ENCODE peak calls at places on chromosomes 5 and 9, in ten cellular contexts. One of them, this sample, is unnamed. For H3K4me1, the result is how much of the 10 kb centered on the place peaks cover.

GRCh38 chr9:4750021-4750673 is 9.1 kb upstream of the AK3 start:
- DNase-seq in GM23248: peak
- DNase-seq in mesenchymal stem cell: peak
- DNase-seq in SK-N-SH: no peak
- DNase-seq in HCT116: no peak
- DNase-seq in endothelial cell of umbilical vein: peak
- DNase-seq in neural progenitor cell: peak
- DNase-seq in GM23338: peak
- DNase-seq in IMR-90: peak
- DNase-seq in PC-3: peak
- DNase-seq in this sample: peak

GRCh38 chr9:126033318-126033717 is 286.1 kb downstream of the PBX3 start:
- DNase-seq in SK-N-SH: no peak
- DNase-seq in mesenchymal stem cell: no peak
- DNase-seq in IMR-90: no peak
- DNase-seq in PC-3: no peak
- DNase-seq in GM23338: no peak
- DNase-seq in HCT116: no peak
- DNase-seq in GM23248: no peak
- DNase-seq in neural progenitor cell: no peak
- DNase-seq in endothelial cell of umbilical vein: no peak
- DNase-seq in this sample: no peak

GRCh38 chr9:88736136-88736637 is 201.2 kb downstream of the NXNL2 start:
- DNase-seq in PC-3: no peak
- DNase-seq in IMR-90: no peak
- DNase-seq in HCT116: no peak
- DNase-seq in GM23248: no peak
- DNase-seq in neural progenitor cell: no peak
- DNase-seq in endothelial cell of umbilical vein: no peak
- DNase-seq in GM23338: no peak
- DNase-seq in mesenchymal stem cell: no peak
- DNase-seq in SK-N-SH: no peak
- DNase-seq in this sample: no peak

GRCh38 chr9:78781681-78782080 is 484.8 kb downstream of the PSAT1 start:
- DNase-seq in SK-N-SH: no peak
- DNase-seq in endothelial cell of umbilical vein: no peak
- DNase-seq in neural progenitor cell: no peak
- DNase-seq in GM23248: peak
- DNase-seq in GM23338: no peak
- DNase-seq in IMR-90: peak
- DNase-seq in HCT116: no peak
- DNase-seq in mesenchymal stem cell: no peak
- DNase-seq in PC-3: peak
- DNase-seq in this sample: no peak

GRCh38 chr5:57453728-57454127 is 28.9 kb downstream of the ACTBL2 start:
- DNase-seq in IMR-90: no peak
- DNase-seq in mesenchymal stem cell: no peak
- DNase-seq in PC-3: no peak
- DNase-seq in SK-N-SH: no peak
- DNase-seq in GM23248: no peak
- DNase-seq in HCT116: no peak
- DNase-seq in GM23338: no peak
- DNase-seq in neural progenitor cell: no peak
- DNase-seq in endothelial cell of umbilical vein: no peak
- DNase-seq in this sample: no peak

GRCh38 chr5:14268738-14269137 is 125.6 kb downstream of the TRIO start:
- DNase-seq in neural progenitor cell: no peak
- DNase-seq in PC-3: no peak
- DNase-seq in SK-N-SH: no peak
- DNase-seq in GM23338: no peak
- DNase-seq in mesenchymal stem cell: no peak
- DNase-seq in IMR-90: peak
- DNase-seq in GM23248: peak
- DNase-seq in HCT116: no peak
- DNase-seq in endothelial cell of umbilical vein: peak
- DNase-seq in this sample: no peak

GRCh38 chr9:133101356-133102189 is 19.5 kb downstream of the RALGDS start:
- DNase-seq in PC-3: no peak
- DNase-seq in mesenchymal stem cell: no peak
- DNase-seq in neural progenitor cell: no peak
- DNase-seq in SK-N-SH: no peak
- DNase-seq in endothelial cell of umbilical vein: no peak
- DNase-seq in GM23248: no peak
- DNase-seq in IMR-90: no peak
- DNase-seq in GM23338: no peak
- DNase-seq in HCT116: no peak
- DNase-seq in this sample: no peak

GRCh38 chr5:180644129-180644824 is 5.1 kb downstream of the FLT4 start:
- DNase-seq in neural progenitor cell: no peak
- DNase-seq in endothelial cell of umbilical vein: no peak
- DNase-seq in GM23248: no peak
- DNase-seq in GM23338: no peak
- DNase-seq in SK-N-SH: peak
- DNase-seq in mesenchymal stem cell: no peak
- DNase-seq in PC-3: no peak
- DNase-seq in HCT116: no peak
- DNase-seq in IMR-90: no peak
- DNase-seq in this sample: no peak

GRCh38 chr5:124080256-124080655 is 568.3 kb downstream of the CSNK1G3 start:
- DNase-seq in neural progenitor cell: no peak
- DNase-seq in mesenchymal stem cell: peak
- DNase-seq in PC-3: peak
- DNase-seq in HCT116: no peak
- DNase-seq in GM23248: no peak
- DNase-seq in GM23338: no peak
- DNase-seq in endothelial cell of umbilical vein: no peak
- DNase-seq in SK-N-SH: no peak
- DNase-seq in IMR-90: peak
- DNase-seq in this sample: no peak

GRCh38 chr5:157924490-157924889 is 65.5 kb upstream of the CLINT1 start:
- DNase-seq in endothelial cell of umbilical vein: no peak
- DNase-seq in mesenchymal stem cell: no peak
- DNase-seq in GM23248: no peak
- DNase-seq in PC-3: no peak
- DNase-seq in SK-N-SH: no peak
- DNase-seq in GM23338: no peak
- DNase-seq in HCT116: no peak
- DNase-seq in IMR-90: no peak
- DNase-seq in neural progenitor cell: no peak
- DNase-seq in this sample: no peak

GRCh38 chr5:157926953-157927352 is 68.0 kb upstream of the CLINT1 start:
- DNase-seq in IMR-90: no peak
- DNase-seq in mesenchymal stem cell: no peak
- DNase-seq in HCT116: no peak
- DNase-seq in GM23338: peak
- DNase-seq in GM23248: no peak
- DNase-seq in neural progenitor cell: peak
- DNase-seq in PC-3: no peak
- DNase-seq in endothelial cell of umbilical vein: no peak
- DNase-seq in SK-N-SH: no peak
- DNase-seq in this sample: no peak

GRCh38 chr5:157924931-157925729 is 66.2 kb upstream of the CLINT1 start:
- DNase-seq in endothelial cell of umbilical vein: no peak
- DNase-seq in PC-3: no peak
- DNase-seq in HCT116: no peak
- DNase-seq in IMR-90: no peak
- DNase-seq in neural progenitor cell: no peak
- DNase-seq in GM23248: peak
- DNase-seq in SK-N-SH: no peak
- DNase-seq in mesenchymal stem cell: no peak
- DNase-seq in GM23338: no peak
- DNase-seq in this sample: no peak

GRCh38 chr5:157930710-157931109 is 71.8 kb upstream of the CLINT1 start:
- DNase-seq in GM23338: no peak
- DNase-seq in SK-N-SH: no peak
- DNase-seq in endothelial cell of umbilical vein: peak
- DNase-seq in GM23248: no peak
- DNase-seq in HCT116: no peak
- DNase-seq in neural progenitor cell: no peak
- DNase-seq in IMR-90: no peak
- DNase-seq in PC-3: no peak
- DNase-seq in mesenchymal stem cell: no peak
- DNase-seq in this sample: no peak

GRCh38 chr5:157926171-157926671 is 67.3 kb upstream of the CLINT1 start:
- DNase-seq in neural progenitor cell: no peak
- DNase-seq in PC-3: no peak
- DNase-seq in HCT116: no peak
- DNase-seq in GM23338: no peak
- DNase-seq in mesenchymal stem cell: no peak
- DNase-seq in SK-N-SH: no peak
- DNase-seq in GM23248: no peak
- DNase-seq in IMR-90: no peak
- DNase-seq in endothelial cell of umbilical vein: no peak
- DNase-seq in this sample: no peak
- H3K27ac ChIP-seq in neural progenitor cell: no peak
- H3K27ac ChIP-seq in PC-3: no peak
- H3K27ac ChIP-seq in HCT116: no peak
- H3K27ac ChIP-seq in GM23338: peak
- H3K27ac ChIP-seq in mesenchymal stem cell: no peak
- H3K27ac ChIP-seq in SK-N-SH: no peak
- H3K27ac ChIP-seq in GM23248: no peak
- H3K27ac ChIP-seq in IMR-90: no peak
- H3K27ac ChIP-seq in endothelial cell of umbilical vein: no peak
- H3K27ac ChIP-seq in this sample: no peak

GRCh38 chr9:123925820-123926219 is 4.1 kb downstream of the DENND1A start:
- DNase-seq in mesenchymal stem cell: peak
- DNase-seq in GM23248: peak
- DNase-seq in PC-3: peak
- DNase-seq in IMR-90: peak
- DNase-seq in endothelial cell of umbilical vein: no peak
- DNase-seq in SK-N-SH: no peak
- DNase-seq in GM23338: no peak
- DNase-seq in neural progenitor cell: no peak
- DNase-seq in HCT116: no peak
- DNase-seq in this sample: no peak
- H3K4me1 ChIP-seq in mesenchymal stem cell: under half
- H3K4me1 ChIP-seq in GM23248: under half
- H3K4me1 ChIP-seq in PC-3: half or more
- H3K4me1 ChIP-seq in IMR-90: under half
- H3K4me1 ChIP-seq in endothelial cell of umbilical vein: under half
- H3K4me1 ChIP-seq in SK-N-SH: under half
- H3K4me1 ChIP-seq in GM23338: under half
- H3K4me1 ChIP-seq in neural progenitor cell: under half
- H3K4me1 ChIP-seq in HCT116: half or more
- H3K4me1 ChIP-seq in this sample: under half

GRCh38 chr5:72470817-72471216 is 36.4 kb downstream of the ZNF366 start:
- DNase-seq in HCT116: no peak
- DNase-seq in mesenchymal stem cell: no peak
- DNase-seq in endothelial cell of umbilical vein: no peak
- DNase-seq in neural progenitor cell: no peak
- DNase-seq in PC-3: peak
- DNase-seq in GM23338: no peak
- DNase-seq in SK-N-SH: no peak
- DNase-seq in IMR-90: peak
- DNase-seq in GM23248: peak
- DNase-seq in this sample: no peak
- H2AFZ ChIP-seq in HCT116: no peak
- H2AFZ ChIP-seq in mesenchymal stem cell: no peak
- H2AFZ ChIP-seq in endothelial cell of umbilical vein: no peak
- H2AFZ ChIP-seq in neural progenitor cell: no peak
- H2AFZ ChIP-seq in PC-3: no peak
- H2AFZ ChIP-seq in GM23338: no peak
- H2AFZ ChIP-seq in SK-N-SH: no peak
- H2AFZ ChIP-seq in IMR-90: peak
- H2AFZ ChIP-seq in GM23248: no peak
- H2AFZ ChIP-seq in this sample: no peak

DNA sequence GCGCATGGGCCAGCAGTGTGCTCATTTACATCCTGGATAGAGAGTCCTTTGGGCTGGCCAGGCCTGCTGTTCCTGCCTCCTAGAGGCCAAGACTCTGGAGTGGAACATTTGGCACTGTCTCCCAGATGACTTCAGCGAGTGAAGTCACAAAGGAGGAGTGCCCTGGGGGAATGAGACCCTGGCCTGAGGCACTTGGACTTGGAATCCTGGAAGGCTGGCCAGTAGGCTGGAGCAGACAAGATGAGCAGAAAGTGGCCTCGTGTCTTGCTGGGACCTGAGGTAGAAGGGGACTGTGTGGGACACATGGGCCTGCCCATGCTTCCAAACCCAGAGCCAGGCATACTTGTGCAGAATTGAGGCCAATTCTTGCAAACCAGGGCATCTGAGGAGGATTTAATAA is at the start of gene TSSK1B:
- DNase-seq in IMR-90: no peak
- DNase-seq in PC-3: no peak
- DNase-seq in GM23248: no peak
- DNase-seq in GM23338: no peak
- DNase-seq in endothelial cell of umbilical vein: no peak
- DNase-seq in neural progenitor cell: no peak
- DNase-seq in SK-N-SH: no peak
- DNase-seq in mesenchymal stem cell: no peak
- DNase-seq in HCT116: no peak
- DNase-seq in this sample: no peak
- H3K27ac ChIP-seq in IMR-90: no peak
- H3K27ac ChIP-seq in PC-3: no peak
- H3K27ac ChIP-seq in GM23248: no peak
- H3K27ac ChIP-seq in GM23338: no peak
- H3K27ac ChIP-seq in endothelial cell of umbilical vein: no peak
- H3K27ac ChIP-seq in neural progenitor cell: no peak
- H3K27ac ChIP-seq in SK-N-SH: no peak
- H3K27ac ChIP-seq in mesenchymal stem cell: no peak
- H3K27ac ChIP-seq in HCT116: no peak
- H3K27ac ChIP-seq in this sample: no peak

GRCh38 chr5:109741390-109741789 is 51.7 kb downstream of the MAN2A1 start:
- DNase-seq in HCT116: no peak
- DNase-seq in SK-N-SH: no peak
- DNase-seq in mesenchymal stem cell: no peak
- DNase-seq in PC-3: no peak
- DNase-seq in GM23338: peak
- DNase-seq in endothelial cell of umbilical vein: no peak
- DNase-seq in IMR-90: no peak
- DNase-seq in neural progenitor cell: peak
- DNase-seq in GM23248: no peak
- DNase-seq in this sample: no peak
- H3K4me1 ChIP-seq in HCT116: under half
- H3K4me1 ChIP-seq in SK-N-SH: under half
- H3K4me1 ChIP-seq in mesenchymal stem cell: under half
- H3K4me1 ChIP-seq in PC-3: under half
- H3K4me1 ChIP-seq in GM23338: half or more
- H3K4me1 ChIP-seq in endothelial cell of umbilical vein: under half
- H3K4me1 ChIP-seq in IMR-90: under half
- H3K4me1 ChIP-seq in neural progenitor cell: half or more
- H3K4me1 ChIP-seq in GM23248: half or more
- H3K4me1 ChIP-seq in this sample: under half

This sample was measured in OCI-LY7.